ENCODE peak calls at places on chromosomes 6 and 20, in nine cellular contexts. U, P, I, J, X, S, E, O and C are unnamed samples.

GRCh38 chr20:35630636-35631035 is 15.0 kb downstream of the SPAG4 start:
- DNase-seq in U (no peak), P (no peak), I (no peak), J (no peak), X (no peak), S (no peak), E (peak), O (no peak), C (no peak)

GRCh38 chr6:85002847-85003246 is 238.4 kb upstream of the TBX18 start:
- DNase-seq in U (no peak), P (no peak), I (no peak), J (no peak), X (no peak), S (no peak), E (no peak), O (no peak), C (no peak)

GRCh38 chr6:139600313-139600712 is 225.9 kb upstream of the CITED2 start:
- DNase-seq in U (no peak), P (no peak), I (no peak), J (no peak), X (no peak), S (no peak), E (no peak), O (no peak), C (no peak)

GRCh38 chr20:33915726-33916331 is 77.9 kb upstream of the RALY start:
- DNase-seq in U (peak), P (no peak), I (peak), J (no peak), X (no peak), S (no peak), E (no peak), O (peak), C (peak)

GRCh38 chr20:43183526-43183925 is 6.2 kb downstream of the PTPRT start:
- DNase-seq in U (no peak), P (no peak), I (no peak), J (no peak), X (no peak), S (no peak), E (no peak), O (no peak), C (no peak)

GRCh38 chr6:11931296-11932035 is 80.6 kb upstream of the HIVEP1 start:
- DNase-seq in U (no peak), P (no peak), I (no peak), J (no peak), X (no peak), S (no peak), E (no peak), O (no peak), C (no peak)

GRCh38 chr6:144023216-144023615 is 15.2 kb upstream of the PLAGL1 start:
- DNase-seq in U (no peak), P (no peak), I (no peak), J (no peak), X (no peak), S (no peak), E (no peak), O (no peak), C (no peak)

GRCh38 chr20:46757754-46758678 is 48.6 kb downstream of the SLC2A10 start:
- DNase-seq in U (peak), P (no peak), I (peak), J (no peak), X (peak), S (peak), E (peak), O (peak), C (peak)

GRCh38 chr20:35302421-35303335 is 10.5 kb upstream of the FAM83C start:
- DNase-seq in U (no peak), P (no peak), I (no peak), J (no peak), X (no peak), S (peak), E (no peak), O (no peak), C (no peak)